ENCODE peak calls at places on chromosomes 6 and 20, in ten cellular contexts. Q is fibroblast of lung; D is cardiac muscle cell; R is Caco-2; X is body of pancreas; P is astrocyte; I is CD8-positive, alpha-beta memory T cell; Z is A549; S is transverse colon; E is psoas muscle. O is an unnamed sample.
A peak's percentile ranks its signal among the peaks of the same experiment; 100 is the strongest.

GRCh38 chr6:84258268-84258667 is 30.8 kb upstream of the CEP162 start:
- DNase-seq in Q (no peak), D (peak; percentile 33), R (no peak), X (no peak), P (no peak), I (no peak), Z (no peak), S (no peak), E (no peak), O (peak; percentile 48)

GRCh38 chr6:139839506-139840156 is 465.2 kb upstream of the CITED2 start:
- DNase-seq in Q (no peak), D (no peak), R (no peak), X (no peak), P (no peak), I (no peak), Z (no peak), S (no peak), E (peak; percentile 24), O (no peak)

GRCh38 chr6:16403831-16404230 is 165.4 kb downstream of the GMPR start:
- DNase-seq in Q (peak; percentile 42), D (peak; percentile 16), R (no peak), X (no peak), P (no peak), I (no peak), Z (no peak), S (no peak), E (no peak), O (peak; percentile 7)

GRCh38 chr6:40409143-40409542 is 178.0 kb downstream of the LRFN2 start:
- DNase-seq in Q (no peak), D (no peak), R (no peak), X (no peak), P (no peak), I (no peak), Z (no peak), S (no peak), E (no peak), O (no peak)

GRCh38 chr6:39075010-39075738 is 26.6 kb downstream of the GLP1R start:
- DNase-seq in Q (no peak), D (no peak), R (no peak), X (no peak), P (no peak), I (no peak), Z (no peak), S (no peak), E (no peak), O (peak; percentile 30)

GRCh38 chr20:24831232-24831631 is 117.8 kb upstream of the CST7 start:
- DNase-seq in Q (no peak), D (no peak), R (no peak), X (no peak), P (no peak), I (no peak), Z (no peak), S (no peak), E (no peak), O (no peak)

GRCh38 chr6:146889303-146889702 is 290.5 kb downstream of the ADGB start:
- DNase-seq in Q (no peak), D (no peak), R (no peak), X (no peak), P (no peak), I (no peak), Z (no peak), S (no peak), E (no peak), O (no peak)

GRCh38 chr20:6993016-6993415 is 225.5 kb downstream of the BMP2 start:
- DNase-seq in Q (no peak), D (no peak), R (no peak), X (no peak), P (peak; percentile 82), I (no peak), Z (peak; percentile 39), S (no peak), E (no peak), O (no peak)

GRCh38 chr20:44465001-44465560 is 10.6 kb upstream of the TTPAL start:
- DNase-seq in Q (no peak), D (no peak), R (no peak), X (peak; percentile 73), P (no peak), I (no peak), Z (no peak), S (peak; percentile 63), E (no peak), O (no peak)

GRCh38 chr6:161222706-161223234 is 51.1 kb downstream of the AGPAT4 start:
- DNase-seq in Q (no peak), D (no peak), R (no peak), X (no peak), P (no peak), I (no peak), Z (no peak), S (no peak), E (no peak), O (no peak)

GRCh38 chr6:106117579-106117978 is 31.4 kb downstream of the PRDM1 start:
- DNase-seq in Q (no peak), D (no peak), R (no peak), X (no peak), P (no peak), I (peak; percentile 83), Z (no peak), S (no peak), E (no peak), O (no peak)

GRCh38 chr20:37758332-37758731 is 64.5 kb downstream of the CTNNBL1 start:
- DNase-seq in Q (peak; percentile 1), D (no peak), R (peak; percentile 72), X (no peak), P (no peak), I (no peak), Z (peak; percentile 8), S (no peak), E (no peak), O (no peak)

GRCh38 chr6:134031696-134032255 is 20.6 kb downstream of the SLC2A12 start:
- DNase-seq in Q (peak; percentile 41), D (no peak), R (no peak), X (no peak), P (peak; percentile 86), I (no peak), Z (no peak), S (no peak), E (no peak), O (no peak)

GRCh38 chr20:61902213-61902869 is 163.3 kb downstream of the TAF4 start:
- DNase-seq in Q (no peak), D (no peak), R (no peak), X (no peak), P (no peak), I (no peak), Z (no peak), S (peak; percentile 42), E (no peak), O (no peak)

DNA sequence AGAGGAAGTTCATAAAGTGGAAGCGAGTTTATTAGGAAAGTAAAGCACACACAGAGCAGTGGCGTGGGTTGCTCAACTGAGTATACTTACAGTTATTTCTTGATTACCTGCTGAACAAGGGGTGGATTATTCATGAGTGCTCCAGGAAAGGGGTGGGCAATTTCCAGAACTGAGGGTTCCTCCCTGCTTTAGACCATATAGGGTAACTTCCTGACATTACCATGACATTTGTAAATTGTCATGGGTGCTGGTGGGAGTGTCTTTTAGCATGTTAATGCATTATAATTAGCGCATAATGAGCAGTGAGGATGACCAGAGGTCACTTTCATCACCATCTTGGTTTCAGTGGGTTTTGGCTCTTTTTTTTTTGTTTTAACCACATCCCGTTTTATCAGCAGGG is 29.8 kb downstream of the PDYN start:
- DNase-seq in Q (no peak), D (no peak), R (no peak), X (no peak), P (no peak), I (no peak), Z (no peak), S (no peak), E (no peak), O (no peak)
- H3K4me1 ChIP-seq in Q (no peaks in the 10 kb centered on the region), D (no peaks in the 10 kb centered on the region), R (no peaks in the 10 kb centered on the region), X (peaks cover 10% of the 10 kb centered on the region), P (peaks cover 4% of the 10 kb centered on the region), I (peaks cover 10% of the 10 kb centered on the region), Z (peaks cover 6% of the 10 kb centered on the region), S (no peaks in the 10 kb centered on the region), E (peaks cover 7% of the 10 kb centered on the region), O (peaks cover 5% of the 10 kb centered on the region)

GRCh38 chr20:32481311-32482103 is 103.6 kb downstream of the NOL4L start:
- DNase-seq in Q (no peak), D (peak; percentile 40), R (no peak), X (no peak), P (no peak), I (no peak), Z (no peak), S (peak; percentile 58), E (no peak), O (no peak)

GRCh38 chr20:32485126-32485769 is 99.9 kb downstream of the NOL4L start:
- DNase-seq in Q (peak; percentile 87), D (peak; percentile 87), R (peak; percentile 88), X (peak; percentile 77), P (peak; percentile 65), I (peak; percentile 89), Z (peak; percentile 85), S (peak; percentile 87), E (peak; percentile 71), O (peak; percentile 81)

GRCh38 chr20:32484221-32485125 is 100.7 kb downstream of the NOL4L start:
- DNase-seq in Q (no peak), D (no peak), R (peak; percentile 67), X (peak; percentile 50), P (no peak), I (peak; percentile 50), Z (peak; percentile 52), S (peak; percentile 59), E (peak; percentile 42), O (no peak)

GRCh38 chr20:32482251-32483220 is 102.6 kb downstream of the NOL4L start:
- DNase-seq in Q (no peak), D (peak; percentile 38), R (peak; percentile 75), X (no peak), P (no peak), I (peak; percentile 28), Z (no peak), S (peak; percentile 57), E (peak; percentile 56), O (no peak)

GRCh38 chr20:32483351-32484220 is 101.5 kb downstream of the NOL4L start:
- DNase-seq in Q (peak; percentile 65), D (peak; percentile 86), R (peak; percentile 93), X (peak; percentile 84), P (peak; percentile 77), I (peak; percentile 65), Z (peak; percentile 84), S (peak; percentile 87), E (peak; percentile 62), O (peak; percentile 79)
- H3K4me1 ChIP-seq in Q (no peaks in the 10 kb centered on the region), D (peaks cover 33% of the 10 kb centered on the region), R (peaks cover 45% of the 10 kb centered on the region), X (peaks cover 49% of the 10 kb centered on the region), P (peaks cover 24% of the 10 kb centered on the region), I (peaks cover 40% of the 10 kb centered on the region), Z (peaks cover 28% of the 10 kb centered on the region), S (peaks cover 36% of the 10 kb centered on the region), E (peaks cover 11% of the 10 kb centered on the region), O (peaks cover 10% of the 10 kb centered on the region)

DNA sequence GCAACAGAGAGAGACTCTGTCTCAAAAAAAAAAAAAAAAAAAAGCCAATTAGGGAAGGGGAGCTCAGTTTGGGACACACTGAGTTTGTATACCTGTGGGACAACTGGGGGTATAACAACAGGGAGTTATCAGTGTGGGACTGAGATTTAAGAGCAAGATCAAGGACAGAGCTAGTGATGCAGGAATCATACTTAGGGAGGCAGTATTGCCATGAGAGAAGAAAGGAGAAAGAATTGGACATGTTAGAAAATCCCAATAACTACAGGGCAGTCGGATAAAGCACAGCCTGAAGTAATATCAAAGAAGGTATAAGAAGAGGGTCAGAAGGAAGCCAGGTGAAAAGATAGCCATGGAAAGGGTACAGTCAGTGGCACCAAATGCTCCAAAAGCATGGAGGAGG is 121.2 kb downstream of the PTPRT start:
- DNase-seq in Q (no peak), D (no peak), R (no peak), X (no peak), P (no peak), I (no peak), Z (no peak), S (no peak), E (no peak), O (no peak)
- H3K4me1 ChIP-seq in Q (no peaks in the 10 kb centered on the region), D (no peaks in the 10 kb centered on the region), R (no peaks in the 10 kb centered on the region), X (peaks cover 13% of the 10 kb centered on the region), P (no peaks in the 10 kb centered on the region), I (no peaks in the 10 kb centered on the region), Z (no peaks in the 10 kb centered on the region), S (no peaks in the 10 kb centered on the region), E (no peaks in the 10 kb centered on the region), O (no peaks in the 10 kb centered on the region)

GRCh38 chr6:142013286-142013685 is 119.4 kb upstream of the GJE1 start:
- DNase-seq in Q (peak; percentile 87), D (peak; percentile 83), R (no peak), X (no peak), P (peak; percentile 93), I (no peak), Z (peak; percentile 62), S (no peak), E (no peak), O (peak; percentile 89)
- H3K4me1 ChIP-seq in Q (peaks cover 22% of the 10 kb centered on the region), D (peaks cover 14% of the 10 kb centered on the region), R (peaks cover 38% of the 10 kb centered on the region), X (no peaks in the 10 kb centered on the region), P (peaks cover 58% of the 10 kb centered on the region), I (no peaks in the 10 kb centered on the region), Z (peaks cover 35% of the 10 kb centered on the region), S (no peaks in the 10 kb centered on the region), E (no peaks in the 10 kb centered on the region), O (peaks cover 66% of the 10 kb centered on the region)

O was measured in SJSA1.